ENCODE peak calls at places on chromosomes 13 and 19, in four cellular contexts. W, J, E and S are unnamed samples. For H3K27me3, the result is how much of the 10 kb centered on the place peaks cover.

GRCh38 chr19:39308531-39309304 is 11.9 kb downstream of the LRFN1 start:
- DNase-seq in E (peak), J (no peak), W (no peak), S (no peak)

GRCh38 chr13:110371550-110372465 is 64.7 kb downstream of the COL4A2 start:
- DNase-seq in J (no peak), E (peak), W (no peak), S (peak)

GRCh38 chr19:50432221-50432626 is 468 bp upstream of the MYBPC2 start:
- DNase-seq in E (no peak), J (no peak), W (no peak), S (no peak)

GRCh38 chr13:112972867-112973576 is 4.0 kb downstream of the MCF2L start:
- DNase-seq in J (peak), E (no peak), W (peak), S (no peak)

GRCh38 chr19:19420570-19421301 is 15.3 kb downstream of the GATAD2A start:
- DNase-seq in J (no peak), E (no peak), W (no peak), S (no peak)

GRCh38 chr13:100547805-100548204 is 40.8 kb downstream of the GGACT start:
- DNase-seq in W (no peak), E (peak), J (no peak), S (no peak)

GRCh38 chr13:106911602-106912001 is 343.7 kb upstream of the ARGLU1 start:
- DNase-seq in E (no peak), W (no peak), J (no peak), S (peak)

GRCh38 chr13:66424417-66424816 is 805.7 kb downstream of the PCDH9 start:
- DNase-seq in E (no peak), W (no peak), J (no peak), S (no peak)

GRCh38 chr13:112140366-112140765 is 73.4 kb downstream of the SOX1 start:
- DNase-seq in E (no peak), J (no peak), W (no peak), S (no peak)

GRCh38 chr13:78610381-78610883 is 7.1 kb upstream of the POU4F1 start:
- DNase-seq in W (no peak), J (no peak), E (no peak), S (no peak)

GRCh38 chr13:51154029-51154555 is 43.0 kb upstream of the C13orf42 start:
- DNase-seq in W (no peak), J (no peak), E (no peak), S (peak)

GRCh38 chr13:19817106-19817505 is 34.4 kb upstream of the PSPC1 start:
- DNase-seq in E (no peak), J (no peak), W (no peak), S (no peak)

GRCh38 chr13:19822673-19823072 is 39.9 kb upstream of the PSPC1 start:
- DNase-seq in W (no peak), E (no peak), J (no peak), S (no peak)

GRCh38 chr13:19817510-19818158 is 34.9 kb upstream of the PSPC1 start:
- DNase-seq in J (no peak), W (no peak), E (no peak), S (no peak)

GRCh38 chr13:19818223-19818842 is 35.6 kb upstream of the PSPC1 start:
- DNase-seq in E (peak), W (peak), J (peak), S (peak)
- TF ChIP-seq CTCF in E (peak), W (peak), J (no peak), S (peak)

GRCh38 chr13:20232556-20233277 is 598 bp upstream of the GJB6 start:
- DNase-seq in W (no peak), E (no peak), J (no peak), S (no peak)
- H3K4me3 ChIP-seq in W (no peak), E (no peak), J (peak), S (no peak)

DNA sequence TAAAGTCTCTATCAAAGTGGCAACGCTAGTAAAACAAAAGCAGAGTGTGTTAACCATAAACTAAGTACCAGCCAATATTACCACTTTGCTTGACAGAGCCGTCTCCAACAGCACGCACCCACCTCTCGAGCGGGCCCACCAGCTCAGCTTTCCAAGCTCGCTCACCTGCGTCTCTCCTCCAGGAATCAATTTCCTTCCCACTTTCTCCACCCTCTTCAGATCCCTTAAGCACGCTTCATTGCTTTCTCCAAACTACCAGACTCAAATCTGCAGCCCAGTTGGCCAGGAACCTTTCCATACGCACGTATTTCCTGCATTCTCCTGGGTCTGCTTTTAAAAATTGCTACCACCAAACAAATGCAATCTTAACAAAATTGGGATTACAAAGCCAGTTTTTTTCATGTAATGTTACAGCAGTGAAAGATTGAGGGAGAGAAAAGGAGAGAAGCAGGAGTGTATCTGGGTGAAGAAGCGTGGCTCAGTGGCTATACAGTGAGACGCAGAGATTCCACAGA is 1.5 kb downstream of the ENOX1 start:
- DNase-seq in J (no peak), W (no peak), E (no peak), S (no peak)
- H3K27me3 ChIP-seq in J (under half), W (under half), E (under half), S (under half)

GRCh38 chr13:33263484-33263883 is 22.1 kb downstream of the STARD13 start:
- DNase-seq in W (no peak), E (no peak), J (no peak), S (no peak)

GRCh38 chr13:33263976-33264619 is 21.5 kb downstream of the STARD13 start:
- DNase-seq in E (no peak), J (no peak), W (no peak), S (no peak)

GRCh38 chr13:33262069-33262487 is 23.5 kb downstream of the STARD13 start:
- DNase-seq in W (no peak), E (no peak), J (peak), S (no peak)

GRCh38 chr13:33262554-33262953 is 23.0 kb downstream of the STARD13 start:
- DNase-seq in W (no peak), E (no peak), J (peak), S (no peak)

DNA sequence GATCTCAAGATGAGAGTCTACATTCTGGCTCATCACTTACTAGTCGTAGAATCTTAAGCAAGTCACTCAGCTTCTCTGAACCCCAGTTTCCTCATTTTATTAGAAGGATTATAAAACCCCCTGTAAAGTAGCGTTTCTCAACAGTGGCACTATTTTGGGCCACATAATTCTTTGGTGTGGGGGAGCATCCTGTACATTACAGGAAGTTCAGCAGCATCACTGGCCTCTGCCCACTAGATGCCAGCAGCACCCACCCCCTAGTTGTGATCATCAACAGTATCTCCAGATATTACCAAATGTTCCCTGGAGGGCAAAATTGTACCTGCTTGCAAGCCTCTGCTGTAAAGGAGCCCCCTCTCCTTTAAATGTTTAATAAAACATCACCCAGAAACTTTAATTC is 22.6 kb downstream of the STARD13 start:
- DNase-seq in J (no peak), W (no peak), E (no peak), S (no peak)
- TF ChIP-seq CTCF in J (no peak), W (no peak), E (peak), S (peak)

DNA sequence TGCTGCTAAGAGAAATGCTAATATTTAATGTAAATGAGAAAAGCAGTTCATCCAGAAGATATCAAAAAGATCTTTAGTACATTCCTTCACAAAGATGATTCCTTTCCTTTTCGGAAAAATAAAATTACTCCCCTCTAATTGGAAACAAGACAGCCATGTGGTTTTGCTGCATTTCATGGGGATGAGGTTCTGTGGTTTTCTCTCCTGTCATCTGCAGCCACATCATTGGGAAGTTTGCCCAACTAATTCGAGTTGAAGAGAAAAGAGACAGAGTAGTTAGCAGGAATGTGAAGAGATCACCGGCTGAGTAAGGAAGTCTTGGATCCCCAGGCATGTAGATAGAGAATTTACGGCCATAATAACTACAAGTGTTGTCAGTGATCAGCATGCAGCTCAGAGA is 122.1 kb downstream of the CYSLTR2 start:
- DNase-seq in W (no peak), J (no peak), E (no peak), S (peak)
- H3K4me3 ChIP-seq in W (no peak), J (no peak), E (peak), S (no peak)

DNA sequence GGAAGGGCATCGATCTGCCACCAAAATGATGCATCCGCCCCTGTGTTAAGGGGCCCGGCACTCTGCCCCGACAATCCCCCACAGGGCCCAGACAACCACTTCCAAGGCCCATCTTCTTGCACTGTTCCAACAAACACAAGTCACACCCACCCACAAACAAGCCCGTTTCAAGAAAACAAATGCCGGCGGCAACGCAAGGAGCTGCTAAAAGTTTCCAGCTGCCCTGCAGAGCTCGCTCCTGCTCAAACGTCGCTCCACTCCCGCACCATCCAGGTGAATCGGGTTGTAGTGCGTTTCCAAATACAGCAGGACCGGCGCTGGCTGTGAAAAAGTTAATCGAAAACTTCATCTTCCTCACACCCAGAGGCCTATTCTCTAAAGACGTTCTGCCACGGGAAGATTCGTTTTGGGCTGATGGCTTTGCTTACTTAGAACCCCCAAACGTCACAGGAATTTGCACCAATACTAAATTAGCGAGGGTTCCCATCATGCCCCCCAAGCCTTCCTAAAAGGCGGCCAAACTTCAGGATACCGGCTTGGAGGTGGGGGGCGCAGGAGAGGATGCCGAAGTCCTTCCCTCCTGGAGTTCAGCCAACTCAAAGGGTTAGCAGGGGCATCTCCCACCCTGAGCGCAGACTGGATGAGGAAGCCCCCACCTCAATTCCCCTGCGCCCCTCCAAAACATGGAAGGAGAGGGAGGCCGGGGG is 107.4 kb upstream of the DOCK9 start:
- DNase-seq in J (no peak), E (no peak), W (no peak), S (no peak)
- H3K27me3 ChIP-seq in J (under half), E (under half), W (under half), S (under half)

GRCh38 chr13:63902141-63902540 is 2486.5 kb upstream of the PCDH20 start:
- DNase-seq in E (no peak), J (no peak), W (no peak), S (no peak)

GRCh38 chr13:63901630-63902029 is 2486.0 kb upstream of the PCDH20 start:
- DNase-seq in J (no peak), E (no peak), W (no peak), S (no peak)
- TF ChIP-seq CTCF in J (no peak), E (no peak), W (no peak), S (no peak)